ENCODE peak calls at places on chromosomes 2 and 18, in ten cellular contexts. Y is T-helper 17 cell; E is transverse colon; P is NCI-H1105; D is MM.1S; I is T-helper 2 cell; C is activated CD8-positive, alpha-beta memory T cell treated with anti-CD3 and anti-CD28 coated beads for 1 hour; V is posterior vena cava; G is NCI-H524; L is NCI-H774. W is an unnamed sample.

GRCh38 chr2:176140520-176141317 is 10.6 kb upstream of the HOXD4 start:
- DNase-seq in Y (peak; percentile 48), E (peak; percentile 76), P (peak; percentile 85), D (peak; percentile 74), I (peak; percentile 72), C (peak; percentile 47), V (peak; percentile 92), G (peak; percentile 87), L (peak; percentile 75), W (peak; percentile 55)

GRCh38 chr2:175151791-175152190 is 16.2 kb downstream of the ATF2 start:
- DNase-seq in Y (no peak), E (no peak), P (no peak), D (no peak), I (no peak), C (no peak), V (no peak), G (no peak), L (no peak), W (no peak)

GRCh38 chr2:49988816-49989215 is 834.5 kb upstream of the FSHR start:
- DNase-seq in Y (no peak), E (no peak), P (no peak), D (no peak), I (no peak), C (no peak), V (no peak), G (no peak), L (no peak), W (no peak)

GRCh38 chr2:79393107-79393506 is 119.7 kb upstream of the CTNNA2 start:
- DNase-seq in Y (no peak), E (no peak), P (no peak), D (no peak), I (no peak), C (no peak), V (no peak), G (no peak), L (no peak), W (no peak)

GRCh38 chr2:239625913-239626734 is 225.3 kb upstream of the HDAC4 start:
- DNase-seq in Y (no peak), E (no peak), P (no peak), D (no peak), I (peak; percentile 95), C (no peak), V (peak; percentile 46), G (no peak), L (no peak), W (no peak)

GRCh38 chr2:201696151-201696659 is 2.2 kb downstream of the MPP4 start:
- DNase-seq in Y (no peak), E (no peak), P (no peak), D (no peak), I (peak; percentile 30), C (no peak), V (no peak), G (peak; percentile 15), L (no peak), W (no peak)

GRCh38 chr2:145906356-145906755 is 1386.4 kb upstream of the ZEB2 start:
- DNase-seq in Y (no peak), E (no peak), P (no peak), D (peak; percentile 22), I (no peak), C (no peak), V (no peak), G (no peak), L (no peak), W (no peak)

GRCh38 chr2:209208211-209208610 is 215.6 kb upstream of the MAP2 start:
- DNase-seq in Y (no peak), E (peak; percentile 50), P (no peak), D (peak; percentile 46), I (peak; percentile 44), C (no peak), V (no peak), G (no peak), L (no peak), W (no peak)

GRCh38 chr18:35183846-35184245 is 57.0 kb upstream of the ZNF397 start:
- DNase-seq in Y (no peak), E (no peak), P (no peak), D (no peak), I (no peak), C (no peak), V (no peak), G (no peak), L (no peak), W (no peak)

GRCh38 chr18:21264651-21265050 is 22.6 kb downstream of the GREB1L start:
- DNase-seq in Y (no peak), E (peak; percentile 8), P (no peak), D (no peak), I (no peak), C (no peak), V (no peak), G (peak; percentile 7), L (no peak), W (no peak)

GRCh38 chr2:232088771-232089170 is 127.3 kb downstream of the DIS3L2 start:
- DNase-seq in Y (no peak), E (no peak), P (no peak), D (no peak), I (no peak), C (no peak), V (no peak), G (no peak), L (no peak), W (no peak)

GRCh38 chr2:168767258-168767657 is 35.2 kb upstream of the NOSTRIN start:
- DNase-seq in Y (no peak), E (no peak), P (no peak), D (no peak), I (no peak), C (no peak), V (no peak), G (no peak), L (no peak), W (no peak)

GRCh38 chr2:212979799-212980198 is 171.6 kb downstream of the IKZF2 start:
- DNase-seq in Y (no peak), E (no peak), P (no peak), D (no peak), I (peak; percentile 87), C (no peak), V (no peak), G (no peak), L (no peak), W (no peak)

GRCh38 chr2:87403893-87404175 is 344.1 kb upstream of the PLGLB2 start:
- DNase-seq in Y (no peak), E (no peak), P (no peak), D (no peak), I (no peak), C (no peak), V (no peak), G (no peak), L (no peak), W (no peak)

GRCh38 chr2:25168256-25169072 is at the start of gene POMC:
- DNase-seq in Y (no peak), E (peak; percentile 13), P (peak; percentile 32), D (no peak), I (peak; percentile 28), C (peak; percentile 3), V (peak; percentile 76), G (peak; percentile 44), L (no peak), W (peak; percentile 86)

GRCh38 chr2:97740590-97741182 is 27.3 kb downstream of the ZAP70 start:
- DNase-seq in Y (peak; percentile 18), E (peak; percentile 55), P (peak; percentile 69), D (peak; percentile 48), I (peak; percentile 42), C (no peak), V (peak; percentile 81), G (peak; percentile 75), L (peak; percentile 65), W (peak; percentile 56)

GRCh38 chr2:194395818-194396217 is 1261.2 kb upstream of the SLC39A10 start:
- DNase-seq in Y (no peak), E (no peak), P (no peak), D (no peak), I (no peak), C (no peak), V (no peak), G (no peak), L (no peak), W (no peak)

GRCh38 chr2:119536209-119536608 is 8.0 kb upstream of the CFAP221 start:
- DNase-seq in Y (no peak), E (no peak), P (no peak), D (no peak), I (no peak), C (no peak), V (no peak), G (no peak), L (no peak), W (no peak)

GRCh38 chr18:45197526-45197970 is 417.7 kb upstream of the SLC14A2 start:
- DNase-seq in Y (no peak), E (no peak), P (no peak), D (no peak), I (peak; percentile 92), C (no peak), V (no peak), G (no peak), L (no peak), W (no peak)

GRCh38 chr2:233867993-233868532 is at the start of gene MSL3B:
- DNase-seq in Y (peak; percentile 45), E (peak; percentile 47), P (no peak), D (peak; percentile 72), I (peak; percentile 84), C (peak; percentile 35), V (peak; percentile 85), G (peak; percentile 67), L (peak; percentile 75), W (peak; percentile 92)

GRCh38 chr2:42944744-42945415 is 152.5 kb upstream of the HAAO start:
- DNase-seq in Y (no peak), E (no peak), P (no peak), D (no peak), I (no peak), C (no peak), V (no peak), G (peak; percentile 12), L (no peak), W (no peak)

GRCh38 chr2:173058097-173058496 is 17.5 kb upstream of the MAP3K20 start:
- DNase-seq in Y (no peak), E (no peak), P (no peak), D (no peak), I (no peak), C (no peak), V (no peak), G (no peak), L (no peak), W (no peak)

GRCh38 chr2:216619411-216620393 is 13.5 kb upstream of the IGFBP2 start:
- DNase-seq in Y (no peak), E (no peak), P (no peak), D (no peak), I (peak; percentile 56), C (no peak), V (no peak), G (peak; percentile 98), L (peak; percentile 68), W (no peak)

GRCh38 chr2:235954281-235954680 is 213.9 kb downstream of the GBX2 start:
- DNase-seq in Y (no peak), E (no peak), P (no peak), D (no peak), I (no peak), C (no peak), V (peak; percentile 12), G (no peak), L (no peak), W (no peak)

GRCh38 chr2:95315801-95316411 is 18.8 kb downstream of the KCNIP3 start:
- DNase-seq in Y (no peak), E (no peak), P (no peak), D (no peak), I (no peak), C (no peak), V (no peak), G (no peak), L (no peak), W (no peak)

GRCh38 chr2:30266051-30266621 is 34.8 kb downstream of the LBH start:
- DNase-seq in Y (peak; percentile 45), E (peak; percentile 34), P (no peak), D (no peak), I (peak; percentile 89), C (peak; percentile 27), V (no peak), G (no peak), L (no peak), W (peak; percentile 40)

GRCh38 chr18:46759885-46760284 is 3.0 kb upstream of the ST8SIA5 start:
- DNase-seq in Y (no peak), E (no peak), P (peak; percentile 57), D (no peak), I (no peak), C (no peak), V (no peak), G (peak; percentile 91), L (peak; percentile 36), W (no peak)

GRCh38 chr2:19706332-19706731 is 195.5 kb downstream of the TTC32 start:
- DNase-seq in Y (no peak), E (no peak), P (no peak), D (no peak), I (no peak), C (no peak), V (no peak), G (no peak), L (no peak), W (no peak)

W was measured in upper lobe of left lung.